ENCODE peak calls at places on chromosome 20, in eight cellular contexts. D is astrocyte of the spinal cord, O is NB4, U is RWPE1, T is psoas muscle, F is breast epithelium, J is HFFc6, C is lower leg skin. I is an unnamed sample.

GRCh38 chr20:50323209-50323608 is 132.6 kb downstream of the CEBPB start:
- DNase-seq in J (no peak), O (no peak), D (peak), T (no peak), C (no peak), F (no peak), U (no peak), I (no peak)

GRCh38 chr20:34143951-34144350 is 31.9 kb upstream of the EIF2S2 start:
- DNase-seq in U (no peak), O (no peak), C (no peak), T (no peak), D (no peak), J (peak), F (no peak), I (no peak)

GRCh38 chr20:52484438-52484837 is 292.9 kb upstream of the ZFP64 start:
- DNase-seq in D (peak), U (peak), T (no peak), C (no peak), F (no peak), J (peak), O (no peak), I (no peak)

GRCh38 chr20:64101731-64102621 is 5.4 kb downstream of the NPBWR2 start:
- DNase-seq in O (peak), C (no peak), U (peak), T (peak), J (no peak), F (no peak), D (no peak), I (no peak)

GRCh38 chr20:53364617-53365016 is 229.0 kb downstream of the ZNF217 start:
- DNase-seq in C (no peak), F (no peak), O (no peak), T (no peak), U (no peak), J (no peak), D (no peak), I (no peak)

GRCh38 chr20:41255655-41256054 is 61.9 kb downstream of the ZHX3 start:
- DNase-seq in O (no peak), T (no peak), J (no peak), C (no peak), U (no peak), D (no peak), F (no peak), I (no peak)

GRCh38 chr20:21104921-21105320 is 1.2 kb downstream of the LINC00237 start:
- DNase-seq in U (no peak), T (no peak), D (no peak), F (no peak), C (no peak), O (no peak), J (no peak), I (no peak)

GRCh38 chr20:41094656-41095055 is 42.7 kb upstream of the PLCG1 start:
- DNase-seq in U (no peak), T (no peak), C (no peak), D (peak), F (no peak), O (no peak), J (no peak), I (no peak)

GRCh38 chr20:35891375-35891774 is 62.9 kb downstream of the SCAND1 start:
- DNase-seq in O (peak), T (no peak), U (no peak), C (no peak), D (no peak), J (peak), F (no peak), I (no peak)

GRCh38 chr20:59705651-59706101 is 101.3 kb downstream of the PHACTR3 start:
- DNase-seq in T (no peak), O (peak), F (no peak), D (no peak), U (no peak), J (no peak), C (no peak), I (no peak)

GRCh38 chr20:57294558-57294957 is 28.1 kb upstream of the BMP7 start:
- DNase-seq in T (no peak), J (no peak), C (no peak), D (no peak), O (no peak), F (no peak), U (no peak), I (no peak)

GRCh38 chr20:53656653-53657288 is 63.1 kb upstream of the ZNF217 start:
- DNase-seq in U (no peak), D (peak), T (no peak), J (peak), C (no peak), F (no peak), O (peak), I (no peak)

GRCh38 chr20:840858-841567 is 7.5 kb downstream of the FAM110A start:
- DNase-seq in O (no peak), T (no peak), F (peak), D (no peak), U (peak), J (no peak), C (no peak), I (no peak)

GRCh38 chr20:64079273-64080012 is at the start of gene RGS19:
- DNase-seq in F (no peak), O (peak), C (peak), T (peak), J (no peak), U (no peak), D (peak), I (peak)

GRCh38 chr20:12012241-12013222 is 94.8 kb downstream of the BTBD3 start:
- DNase-seq in D (peak), C (peak), U (peak), F (no peak), O (peak), J (peak), T (no peak), I (no peak)

GRCh38 chr20:828987-829386 is 4.5 kb upstream of the FAM110A start:
- DNase-seq in D (no peak), T (no peak), J (no peak), U (no peak), C (no peak), O (no peak), F (peak), I (no peak)

GRCh38 chr20:47785900-47786762 is 850 bp upstream of the SULF2 start:
- DNase-seq in T (peak), U (peak), D (peak), F (no peak), O (peak), C (peak), J (peak), I (peak)

GRCh38 chr20:52622086-52622485 is 350.1 kb upstream of the TSHZ2 start:
- DNase-seq in U (peak), O (no peak), J (no peak), F (no peak), T (no peak), D (no peak), C (no peak), I (no peak)

GRCh38 chr20:57513199-57513598 is 11.7 kb downstream of the CTCFL start:
- DNase-seq in U (no peak), D (peak), J (no peak), T (no peak), C (no peak), O (no peak), F (no peak), I (no peak)

GRCh38 chr20:62143976-62144825 is 632 bp downstream of the SS18L1 start:
- DNase-seq in O (peak), J (no peak), F (peak), T (peak), D (peak), U (peak), C (no peak), I (no peak)

GRCh38 chr20:31788578-31788977 is 30.6 kb upstream of the MYLK2 start:
- DNase-seq in F (no peak), O (peak), D (no peak), C (no peak), U (no peak), T (peak), J (peak), I (no peak)

GRCh38 chr20:63574156-63574828 is at the start of gene HELZ2:
- DNase-seq in F (peak), J (peak), C (peak), D (peak), T (peak), O (peak), U (peak), I (no peak)

GRCh38 chr20:60037120-60037499 is 78.9 kb downstream of the CDH26 start:
- DNase-seq in F (no peak), O (peak), T (no peak), C (no peak), D (peak), U (no peak), J (peak), I (no peak)

GRCh38 chr20:5731753-5732366 is 18.3 kb upstream of the SHLD1 start:
- DNase-seq in U (no peak), J (no peak), F (no peak), C (no peak), O (no peak), D (no peak), T (no peak), I (no peak)

GRCh38 chr20:5730131-5730530 is 20.1 kb upstream of the SHLD1 start:
- DNase-seq in F (no peak), C (no peak), U (no peak), J (no peak), O (no peak), T (no peak), D (no peak), I (no peak)

GRCh38 chr20:5722927-5723326 is 27.3 kb upstream of the SHLD1 start:
- DNase-seq in O (no peak), U (no peak), F (no peak), C (no peak), J (no peak), T (no peak), D (no peak), I (no peak)

GRCh38 chr20:5729348-5729747 is 20.9 kb upstream of the SHLD1 start:
- DNase-seq in O (no peak), C (no peak), T (no peak), F (no peak), U (no peak), J (peak), D (no peak), I (no peak)

GRCh38 chr20:5727018-5727515 is 23.1 kb upstream of the SHLD1 start:
- DNase-seq in C (no peak), T (no peak), F (no peak), O (no peak), D (no peak), J (no peak), U (no peak), I (no peak)
- TF ChIP-seq CTCF in C (no peak), T (no peak), F (no peak), O (no peak), D (no peak), J (no peak), U (no peak), I (no peak)

GRCh38 chr20:23923891-23924435 is 44.4 kb upstream of the CST5 start:
- DNase-seq in C (no peak), U (no peak), D (no peak), O (no peak), T (no peak), F (no peak), J (no peak), I (no peak)

GRCh38 chr20:23923311-23923710 is 43.8 kb upstream of the CST5 start:
- DNase-seq in F (no peak), J (no peak), O (no peak), C (no peak), T (no peak), D (no peak), U (no peak), I (no peak)

GRCh38 chr20:23926526-23926880 is 47.0 kb upstream of the CST5 start:
- DNase-seq in C (no peak), F (no peak), U (no peak), T (no peak), J (no peak), D (no peak), O (no peak), I (no peak)

GRCh38 chr20:23925789-23926525 is 46.4 kb upstream of the CST5 start:
- DNase-seq in F (no peak), U (no peak), J (no peak), D (no peak), C (no peak), O (no peak), T (no peak), I (no peak)

DNA sequence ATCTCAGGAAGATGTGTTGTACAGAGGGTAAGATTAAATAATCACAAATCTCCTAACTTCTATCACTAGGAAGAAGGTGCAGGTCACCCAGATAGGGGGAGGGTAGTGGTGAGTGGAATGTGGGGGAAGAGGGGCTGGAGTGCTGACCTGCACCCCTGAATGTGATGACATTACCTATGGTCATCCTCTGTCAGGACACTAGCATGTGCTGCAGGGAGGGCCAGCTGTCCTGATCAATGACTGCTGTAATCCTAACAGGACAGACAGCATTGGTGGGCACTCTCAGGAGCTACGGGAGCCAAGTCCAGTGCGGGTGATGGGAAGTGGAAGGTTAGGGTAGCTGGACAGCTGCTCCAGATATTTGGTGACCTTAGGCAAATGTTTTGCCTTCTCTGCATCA is 45.2 kb upstream of the CST5 start:
- DNase-seq in J (no peak), F (no peak), U (no peak), D (no peak), O (no peak), C (no peak), T (no peak), I (no peak)
- TF ChIP-seq CTCF in J (no peak), F (no peak), U (no peak), D (no peak), O (no peak), C (no peak), T (no peak), I (no peak)

GRCh38 chr20:17179840-17180239 is 47.0 kb upstream of the PCSK2 start:
- DNase-seq in C (no peak), T (no peak), F (no peak), U (no peak), O (no peak), D (no peak), J (no peak), I (no peak)
- TF ChIP-seq CTCF in C (no peak), T (no peak), F (no peak), U (no peak), O (no peak), D (no peak), J (no peak), I (no peak)

DNA sequence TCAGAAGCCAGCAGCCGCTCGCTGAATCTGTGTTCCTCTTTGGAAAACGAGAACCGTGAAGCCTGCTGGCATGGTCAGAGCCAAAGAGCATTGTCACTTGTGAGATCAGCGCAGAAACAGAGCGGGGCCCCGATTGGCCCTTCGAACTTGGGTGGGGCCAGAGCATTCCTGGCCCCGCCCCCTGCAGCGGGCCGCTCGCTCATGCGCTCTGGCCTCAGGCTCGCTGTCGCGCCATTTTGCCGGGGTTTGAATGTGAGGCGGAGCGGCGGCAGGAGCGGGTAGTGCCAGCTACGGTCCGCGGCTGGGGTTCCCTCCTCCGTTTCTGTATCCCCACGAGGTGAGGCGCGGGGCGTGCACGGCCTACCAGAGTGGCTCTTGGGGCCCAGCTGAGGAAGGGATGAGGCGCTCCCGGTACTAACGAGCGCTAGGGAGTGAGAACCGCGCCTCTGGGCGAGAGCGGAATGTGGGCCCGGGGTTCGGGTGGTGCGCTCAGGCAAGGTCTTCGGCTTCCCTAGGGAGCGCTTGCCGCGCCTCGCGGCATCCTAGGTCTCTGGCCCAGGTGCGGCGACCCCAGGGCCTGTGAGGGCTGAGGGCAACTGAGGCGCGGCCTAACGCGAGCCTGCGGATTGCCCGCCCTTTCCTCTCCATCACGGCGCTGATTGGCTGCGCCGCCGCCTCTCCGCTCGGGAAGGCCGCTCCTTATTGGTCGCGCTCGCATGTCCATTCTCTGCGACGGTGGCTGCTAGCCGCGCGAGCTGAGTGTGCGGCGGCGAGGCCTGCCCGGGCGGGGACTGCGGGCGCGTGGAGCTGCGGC is at the start of gene CSE1L:
- DNase-seq in J (peak), C (peak), D (peak), T (peak), U (peak), F (peak), O (peak), I (peak)
- TF ChIP-seq CTCF in J (no peak), C (peak), D (no peak), T (no peak), U (no peak), F (peak), O (no peak), I (no peak)

I was measured in omental fat pad.